ENCODE peak calls at places on chromosomes 2 and 18, in five cellular contexts. L, Y, U, Z and S are unnamed samples.

GRCh38 chr2:241074901-241075540 is 27.1 kb downstream of the MTERF4 start:
- DNase-seq in Z (no peak), L (no peak), Y (no peak), U (no peak), S (no peak)

GRCh38 chr2:43225093-43225787 is 1.2 kb downstream of the ZFP36L2 start:
- DNase-seq in U (peak; percentile 87), L (peak; percentile 79), Y (peak; percentile 42), Z (peak; percentile 24), S (no peak)

GRCh38 chr2:231998046-231998445 is 36.5 kb downstream of the DIS3L2 start:
- DNase-seq in U (no peak), Y (no peak), L (no peak), Z (no peak), S (no peak)

GRCh38 chr18:6414723-6415362 is at the start of gene L3MBTL4:
- DNase-seq in Z (no peak), U (no peak), Y (peak; percentile 14), L (peak; percentile 38), S (no peak)

GRCh38 chr2:200425026-200425821 is 84.6 kb downstream of the KCTD18 start:
- DNase-seq in L (no peak), U (no peak), Z (no peak), Y (no peak), S (no peak)

GRCh38 chr2:54047076-54047475 is 68.3 kb upstream of the ACYP2 start:
- DNase-seq in U (no peak), Y (no peak), L (no peak), Z (no peak), S (no peak)

GRCh38 chr2:191758420-191759199 is 80.7 kb downstream of the NABP1 start:
- DNase-seq in L (peak; percentile 81), Z (peak; percentile 57), U (peak; percentile 26), Y (peak; percentile 89), S (peak; percentile 76)

GRCh38 chr2:189802396-189802912 is 18.2 kb downstream of the PMS1 start:
- DNase-seq in Z (no peak), Y (no peak), U (no peak), L (no peak), S (no peak)

GRCh38 chr18:6205706-6206105 is 209.0 kb downstream of the L3MBTL4 start:
- DNase-seq in Y (no peak), U (peak; percentile 39), Z (no peak), L (no peak), S (no peak)

GRCh38 chr2:159012142-159012541 is 43.7 kb downstream of the TANC1 start:
- DNase-seq in Y (no peak), L (no peak), U (no peak), Z (no peak), S (no peak)

GRCh38 chr2:168457177-168457905 is 1.3 kb downstream of the CERS6 start:
- DNase-seq in U (no peak), Z (no peak), Y (peak; percentile 38), L (no peak), S (no peak)

GRCh38 chr2:50930726-50931125 is 101.2 kb downstream of the NRXN1 start:
- DNase-seq in U (no peak), L (no peak), Y (no peak), Z (no peak), S (no peak)

GRCh38 chr2:134142903-134143302 is 111.0 kb upstream of the MGAT5 start:
- DNase-seq in Y (peak; percentile 71), Z (no peak), L (peak; percentile 95), U (no peak), S (no peak)

GRCh38 chr2:77005522-77005921 is 516.7 kb downstream of the LRRTM4 start:
- DNase-seq in Y (no peak), Z (no peak), L (no peak), U (no peak), S (no peak)

GRCh38 chr18:10449396-10449795 is 5.0 kb upstream of the APCDD1 start:
- DNase-seq in U (peak; percentile 60), Z (no peak), Y (no peak), L (no peak), S (no peak)

GRCh38 chr18:8721094-8721669 is 15.8 kb downstream of the MTCL1 start:
- DNase-seq in Y (no peak), L (peak; percentile 32), U (no peak), Z (no peak), S (no peak)

GRCh38 chr2:218010116-218010837 is 7.5 kb upstream of the TNS1 start:
- DNase-seq in Y (no peak), Z (peak; percentile 68), U (peak; percentile 51), L (no peak), S (no peak)

GRCh38 chr2:196266855-196267254 is 95.5 kb upstream of the STK17B start:
- DNase-seq in Z (no peak), U (no peak), L (no peak), Y (no peak), S (no peak)
- H3K79me2 ChIP-seq in Z (no peaks in the 10 kb centered on the region), U (no peaks in the 10 kb centered on the region), L (no peaks in the 10 kb centered on the region), Y (no peaks in the 10 kb centered on the region), S (no peaks in the 10 kb centered on the region)

GRCh38 chr2:164789986-164790385 is 51.6 kb downstream of the COBLL1 start:
- DNase-seq in L (no peak), Z (no peak), U (no peak), Y (no peak), S (no peak)

GRCh38 chr2:164793531-164793930 is 48.1 kb downstream of the COBLL1 start:
- DNase-seq in Y (no peak), Z (no peak), L (no peak), U (no peak), S (no peak)

GRCh38 chr2:164796999-164797398 is 44.6 kb downstream of the COBLL1 start:
- DNase-seq in U (no peak), Z (no peak), L (no peak), Y (no peak), S (no peak)

GRCh38 chr2:164792316-164793127 is 49.1 kb downstream of the COBLL1 start:
- DNase-seq in Y (no peak), U (no peak), Z (no peak), L (peak; percentile 77), S (no peak)

DNA sequence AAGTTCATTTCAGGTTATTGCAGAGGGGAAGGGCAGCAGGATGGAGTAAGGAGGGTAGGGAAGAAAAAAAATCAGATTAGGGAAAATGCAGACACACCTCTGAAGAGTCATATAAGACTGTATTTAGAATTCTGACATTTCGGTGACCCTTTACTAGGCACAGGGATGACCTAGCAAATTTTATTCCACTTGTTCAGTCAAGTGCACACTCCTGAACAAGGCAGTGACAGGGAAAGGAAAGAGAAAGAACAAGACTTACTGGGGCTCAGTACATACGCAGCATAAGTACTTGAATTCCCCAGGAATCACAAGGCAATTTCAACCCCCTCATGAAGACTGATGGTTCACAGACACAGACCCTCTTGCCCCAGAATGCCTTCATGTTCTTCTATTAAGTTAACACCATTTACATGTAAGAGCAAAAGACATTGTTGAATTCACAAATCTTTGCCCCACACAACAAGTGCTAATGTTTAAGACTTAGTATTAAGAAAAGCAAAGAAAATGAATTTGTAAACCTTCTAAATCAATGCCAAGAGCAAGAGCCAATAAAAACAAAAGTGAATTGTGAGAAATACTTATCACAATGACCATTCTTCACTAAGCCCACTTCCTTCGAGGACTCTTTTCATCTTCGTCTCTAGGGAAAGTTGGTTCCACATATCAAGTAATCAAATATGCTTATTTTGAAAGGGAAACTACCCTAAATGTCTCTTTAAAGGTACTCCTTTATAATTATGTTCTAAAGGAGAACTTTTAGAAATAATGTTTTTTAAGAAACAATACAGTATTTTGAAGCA is 47.0 kb downstream of the COBLL1 start:
- DNase-seq in U (no peak), L (no peak), Z (no peak), Y (no peak), S (no peak)
- H3K4me1 ChIP-seq in U (peaks cover 5% of the 10 kb centered on the region), L (peaks cover 11% of the 10 kb centered on the region), Z (no peaks in the 10 kb centered on the region), Y (no peaks in the 10 kb centered on the region), S (no peaks in the 10 kb centered on the region)

GRCh38 chr2:10325278-10326145 is 22.8 kb downstream of the HPCAL1 start:
- DNase-seq in Z (no peak), U (no peak), L (no peak), Y (no peak), S (no peak)
- H3K79me2 ChIP-seq in Z (peaks cover 72% of the 10 kb centered on the region), U (no peaks in the 10 kb centered on the region), L (no peaks in the 10 kb centered on the region), Y (peaks cover 100% of the 10 kb centered on the region), S (peaks cover 98% of the 10 kb centered on the region)

DNA sequence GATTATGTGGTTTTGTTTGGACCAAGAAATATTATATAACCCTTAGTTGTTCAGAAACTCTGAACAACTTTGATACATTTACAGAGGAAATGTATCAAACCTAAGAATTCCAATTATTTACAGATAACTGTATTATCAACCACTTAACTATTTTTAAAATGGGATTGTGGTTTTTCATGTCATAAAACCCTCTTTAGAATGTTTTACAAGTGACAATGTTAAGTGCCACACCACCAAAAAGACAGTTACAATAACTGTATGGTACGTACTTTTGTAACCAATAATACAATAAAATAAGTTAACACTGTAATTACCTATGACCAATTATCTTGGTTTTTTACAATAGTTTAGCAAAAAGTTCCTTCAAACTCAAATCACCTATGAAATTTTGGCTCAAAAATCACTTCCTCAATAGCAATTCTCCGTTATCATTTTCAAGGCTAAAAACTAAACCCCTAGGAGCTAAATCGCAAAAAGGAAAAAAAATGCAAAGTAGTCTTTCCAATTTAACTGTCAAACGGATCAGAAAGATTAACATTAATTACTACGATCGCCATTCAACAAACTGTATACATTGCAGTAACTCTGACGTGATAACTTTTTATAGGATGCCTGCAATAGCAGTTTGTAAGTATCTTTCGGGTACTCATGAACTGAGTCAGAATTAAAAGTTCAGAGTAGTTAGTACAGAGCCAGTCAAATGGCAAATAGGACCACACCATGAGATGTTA is 1.5 kb downstream of the ROCK1 start:
- DNase-seq in L (no peak), Y (peak; percentile 10), U (no peak), Z (no peak), S (no peak)
- H3K4me1 ChIP-seq in L (peaks cover 5% of the 10 kb centered on the region), Y (peaks cover 15% of the 10 kb centered on the region), U (peaks cover 5% of the 10 kb centered on the region), Z (peaks cover 7% of the 10 kb centered on the region), S (peaks cover 15% of the 10 kb centered on the region)

DNA sequence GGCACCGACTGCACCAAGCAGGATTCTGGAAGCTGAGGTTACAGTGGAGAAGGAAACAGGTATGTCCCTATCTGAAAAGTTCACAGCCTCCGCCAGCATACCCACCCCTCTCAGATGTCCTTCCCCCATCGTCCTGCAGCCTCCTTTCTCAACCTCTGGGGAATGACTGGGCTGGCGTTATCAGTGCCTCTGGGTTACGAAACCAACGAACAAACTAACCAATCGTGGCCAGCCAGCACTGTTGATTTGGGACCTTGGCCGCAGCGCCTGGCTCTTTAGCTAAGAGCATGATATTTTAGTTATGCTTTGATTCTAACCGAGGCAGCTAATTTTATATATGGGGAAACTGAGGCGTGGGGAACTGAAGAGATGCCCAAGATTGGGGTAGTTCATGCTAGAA is 233.0 kb downstream of the TFCP2L1 start:
- DNase-seq in Z (no peak), L (no peak), U (no peak), Y (no peak), S (no peak)
- H3K79me2 ChIP-seq in Z (no peaks in the 10 kb centered on the region), L (no peaks in the 10 kb centered on the region), U (no peaks in the 10 kb centered on the region), Y (no peaks in the 10 kb centered on the region), S (no peaks in the 10 kb centered on the region)

DNA sequence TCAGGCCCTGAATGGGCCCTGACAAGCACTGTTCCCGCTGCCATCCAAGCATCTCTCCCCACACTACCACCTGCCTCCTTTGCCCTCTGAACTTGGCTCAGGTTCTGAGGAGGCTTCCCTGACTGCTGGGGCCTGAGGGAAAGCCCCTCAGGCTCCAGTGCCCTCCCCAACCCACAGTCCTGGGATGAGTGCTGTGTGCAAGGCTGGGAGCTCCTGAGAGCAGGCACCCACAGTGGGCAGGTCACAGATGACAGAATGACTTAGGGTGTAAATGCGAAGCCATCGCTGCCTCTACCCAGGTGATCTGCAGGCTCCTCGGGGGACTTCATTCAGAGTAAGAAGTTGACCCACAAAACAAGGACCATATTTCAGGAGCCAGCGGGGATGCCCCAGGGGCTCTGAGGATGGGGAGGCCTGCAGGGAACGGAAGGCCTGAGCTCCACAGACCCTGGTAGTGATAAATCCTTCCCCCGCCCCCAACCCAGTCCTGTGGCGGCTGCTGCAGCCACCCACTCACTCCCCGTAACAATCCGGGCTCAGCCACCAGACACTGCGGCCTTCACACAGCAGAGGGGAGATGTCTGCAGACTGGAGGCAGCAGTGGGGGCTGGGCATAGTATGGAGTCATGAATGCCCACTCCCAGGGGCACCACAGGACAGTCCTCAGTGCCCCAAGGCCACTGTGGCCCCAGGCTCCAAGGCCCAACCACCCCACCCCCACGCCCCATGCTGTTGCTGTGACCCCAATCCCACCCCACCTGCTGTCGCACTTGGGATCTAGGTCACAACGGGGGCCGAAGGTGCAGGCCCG is 8.9 kb downstream of the BIN1 start:
- DNase-seq in L (no peak), U (no peak), Z (no peak), Y (no peak), S (no peak)
- H3K4me1 ChIP-seq in L (no peaks in the 10 kb centered on the region), U (peaks cover 8% of the 10 kb centered on the region), Z (no peaks in the 10 kb centered on the region), Y (peaks cover 42% of the 10 kb centered on the region), S (peaks cover 34% of the 10 kb centered on the region)